ENCODE peak calls at places on chromosomes 11 and 22, in ten cellular contexts. Z is adipocyte, W is lower lobe of right lung, G is AG04449, D is left ventricle myocardium inferior, N is aorta, H is LNCaP clone FGC, X is fibroblast of pulmonary artery, O is suprapubic skin, A is uterus. M is an unnamed sample.
A peak's percentile ranks its signal among the peaks of the same experiment; 100 is the strongest.

GRCh38 chr11:102955624-102956023 is at the start of gene MMP13:
- DNase-seq in Z (no peak), W (no peak), G (no peak), D (no peak), N (no peak), H (peak; percentile 10), X (no peak), O (no peak), A (no peak), M (no peak)

GRCh38 chr11:43789700-43790443 is 90.8 kb upstream of the ALKBH3 start:
- DNase-seq in Z (peak; percentile 74), W (no peak), G (peak; percentile 40), D (no peak), N (no peak), H (no peak), X (peak; percentile 61), O (no peak), A (no peak), M (no peak)

GRCh38 chr22:24542641-24543040 is 12.3 kb downstream of the GUCD1 start:
- DNase-seq in Z (no peak), W (peak; percentile 66), G (no peak), D (peak; percentile 53), N (no peak), H (peak; percentile 62), X (no peak), O (no peak), A (no peak), M (no peak)

GRCh38 chr11:2914475-2915195 is 14.6 kb downstream of the PHLDA2 start:
- DNase-seq in Z (no peak), W (peak; percentile 79), G (no peak), D (peak; percentile 76), N (no peak), H (no peak), X (no peak), O (no peak), A (no peak), M (peak; percentile 54)

GRCh38 chr11:134561348-134561720 is 149.3 kb upstream of the B3GAT1 start:
- DNase-seq in Z (no peak), W (no peak), G (no peak), D (no peak), N (no peak), H (no peak), X (no peak), O (peak; percentile 44), A (no peak), M (no peak)

GRCh38 chr22:30943368-30943767 is 25.2 kb downstream of the MORC2 start:
- DNase-seq in Z (no peak), W (no peak), G (no peak), D (no peak), N (no peak), H (no peak), X (no peak), O (no peak), A (no peak), M (no peak)

GRCh38 chr11:117315285-117316196 is 515 bp downstream of the BACE1 start:
- DNase-seq in Z (peak; percentile 52), W (no peak), G (no peak), D (no peak), N (no peak), H (no peak), X (no peak), O (no peak), A (no peak), M (peak; percentile 73)

GRCh38 chr22:39311592-39312400 is 7.6 kb downstream of the RPL3 start:
- DNase-seq in Z (no peak), W (no peak), G (no peak), D (no peak), N (no peak), H (no peak), X (no peak), O (no peak), A (no peak), M (no peak)

GRCh38 chr22:44181912-44182590 is 1.3 kb downstream of the PARVG start:
- DNase-seq in Z (no peak), W (no peak), G (no peak), D (no peak), N (peak; percentile 51), H (no peak), X (no peak), O (no peak), A (no peak), M (peak; percentile 62)

GRCh38 chr11:22787565-22788162 is 41.9 kb downstream of the SVIP start:
- DNase-seq in Z (peak; percentile 79), W (no peak), G (peak; percentile 14), D (no peak), N (no peak), H (no peak), X (peak; percentile 78), O (no peak), A (no peak), M (no peak)

GRCh38 chr22:23882370-23882769 is 11.8 kb upstream of the MIF start:
- DNase-seq in Z (no peak), W (no peak), G (no peak), D (no peak), N (no peak), H (no peak), X (no peak), O (no peak), A (no peak), M (peak; percentile 70)

GRCh38 chr22:37675930-37676571 is 615 bp downstream of the LGALS1 start:
- DNase-seq in Z (peak; percentile 62), W (peak; percentile 53), G (no peak), D (peak; percentile 68), N (peak; percentile 66), H (no peak), X (peak; percentile 33), O (no peak), A (peak; percentile 69), M (no peak)

GRCh38 chr22:37669586-37669985 is 5.8 kb upstream of the LGALS1 start:
- DNase-seq in Z (peak; percentile 84), W (no peak), G (no peak), D (no peak), N (no peak), H (no peak), X (no peak), O (no peak), A (no peak), M (no peak)

GRCh38 chr22:37674248-37674647 is 1.2 kb upstream of the LGALS1 start:
- DNase-seq in Z (no peak), W (no peak), G (no peak), D (no peak), N (no peak), H (no peak), X (no peak), O (no peak), A (no peak), M (no peak)

GRCh38 chr22:37674951-37675929 is at the start of gene LGALS1:
- DNase-seq in Z (peak; percentile 99), W (peak; percentile 96), G (peak; percentile 85), D (peak; percentile 98), N (peak; percentile 98), H (no peak), X (peak; percentile 97), O (peak; percentile 99), A (peak; percentile 100), M (peak; percentile 99)

GRCh38 chr22:37672920-37673453 is 2.4 kb upstream of the LGALS1 start:
- DNase-seq in Z (no peak), W (no peak), G (no peak), D (no peak), N (no peak), H (no peak), X (no peak), O (no peak), A (no peak), M (no peak)
- H3K4me3 ChIP-seq in Z (no peak overlapping the region), W (no peak overlapping the region), G (no peak overlapping the region), D (no peak overlapping the region), N (no peak overlapping the region), H (no peak overlapping the region), X (no peak overlapping the region), O (no peak overlapping the region), A (no peak overlapping the region), M (no peak overlapping the region)

DNA sequence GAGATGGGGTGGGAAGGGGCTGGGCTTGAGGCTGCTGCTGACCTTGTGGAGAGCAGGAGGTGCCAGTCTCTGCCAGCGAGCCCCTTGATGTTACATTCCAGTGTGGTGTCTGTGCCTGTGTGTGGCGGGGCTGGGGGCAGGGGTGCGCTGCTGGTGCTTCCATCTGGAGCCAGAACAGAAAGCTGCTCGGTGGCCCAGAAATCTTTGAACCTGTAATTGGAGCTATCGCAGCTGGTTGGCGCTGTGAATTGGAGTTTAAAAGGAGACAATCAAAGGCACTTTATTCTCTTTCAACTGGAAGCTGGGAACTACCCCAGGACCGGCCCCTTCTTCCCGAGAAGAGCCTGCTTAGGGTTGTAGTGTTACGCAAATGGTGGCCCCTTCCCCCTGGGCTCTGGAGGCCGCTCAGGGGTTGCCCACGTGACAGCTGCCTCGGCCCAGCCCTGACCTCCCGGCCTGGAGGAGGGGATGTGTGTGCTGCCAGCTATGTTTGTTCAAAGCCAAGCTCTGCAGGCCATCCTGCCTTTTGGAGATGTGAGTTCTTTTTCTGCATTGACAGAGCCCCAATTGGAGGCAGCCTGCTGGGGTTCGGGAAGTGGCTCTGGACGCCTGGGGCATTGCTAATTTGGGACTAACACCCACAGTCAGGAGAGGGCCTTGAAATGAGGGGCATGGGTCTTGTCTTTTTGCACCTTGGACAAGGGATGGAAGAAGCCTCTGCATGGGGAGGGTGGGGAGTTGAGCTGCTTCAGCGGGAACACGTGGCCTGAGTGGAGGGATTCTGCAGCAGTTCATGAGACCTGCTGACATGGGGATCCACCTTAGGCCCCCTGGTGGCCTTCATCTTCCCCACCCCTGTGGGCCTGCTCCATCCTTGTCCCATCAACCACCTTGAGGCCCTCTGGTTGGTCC is 14.0 kb upstream of the ARSA start:
- DNase-seq in Z (peak; percentile 52), W (peak; percentile 57), G (no peak), D (no peak), N (no peak), H (no peak), X (peak; percentile 48), O (peak; percentile 69), A (peak; percentile 32), M (no peak)
- H3K4me3 ChIP-seq in Z (no peak overlapping the region), W (no peak overlapping the region), G (no peak overlapping the region), D (peak overlapping the region; percentile 26), N (no peak overlapping the region), H (no peak overlapping the region), X (no peak overlapping the region), O (no peak overlapping the region), A (no peak overlapping the region), M (no peak overlapping the region)

GRCh38 chr11:129324533-129325175 is 51.0 kb upstream of the BARX2 start:
- DNase-seq in Z (no peak), W (no peak), G (no peak), D (peak; percentile 33), N (no peak), H (peak; percentile 90), X (no peak), O (no peak), A (no peak), M (no peak)
- H3K4me3 ChIP-seq in Z (peak overlapping the region; percentile 77), W (peak overlapping the region; percentile 39), G (no peak overlapping the region), D (peak overlapping the region; percentile 38), N (no peak overlapping the region), H (no peak overlapping the region), X (no peak overlapping the region), O (peak overlapping the region; percentile 13), A (no peak overlapping the region), M (no peak overlapping the region)

DNA sequence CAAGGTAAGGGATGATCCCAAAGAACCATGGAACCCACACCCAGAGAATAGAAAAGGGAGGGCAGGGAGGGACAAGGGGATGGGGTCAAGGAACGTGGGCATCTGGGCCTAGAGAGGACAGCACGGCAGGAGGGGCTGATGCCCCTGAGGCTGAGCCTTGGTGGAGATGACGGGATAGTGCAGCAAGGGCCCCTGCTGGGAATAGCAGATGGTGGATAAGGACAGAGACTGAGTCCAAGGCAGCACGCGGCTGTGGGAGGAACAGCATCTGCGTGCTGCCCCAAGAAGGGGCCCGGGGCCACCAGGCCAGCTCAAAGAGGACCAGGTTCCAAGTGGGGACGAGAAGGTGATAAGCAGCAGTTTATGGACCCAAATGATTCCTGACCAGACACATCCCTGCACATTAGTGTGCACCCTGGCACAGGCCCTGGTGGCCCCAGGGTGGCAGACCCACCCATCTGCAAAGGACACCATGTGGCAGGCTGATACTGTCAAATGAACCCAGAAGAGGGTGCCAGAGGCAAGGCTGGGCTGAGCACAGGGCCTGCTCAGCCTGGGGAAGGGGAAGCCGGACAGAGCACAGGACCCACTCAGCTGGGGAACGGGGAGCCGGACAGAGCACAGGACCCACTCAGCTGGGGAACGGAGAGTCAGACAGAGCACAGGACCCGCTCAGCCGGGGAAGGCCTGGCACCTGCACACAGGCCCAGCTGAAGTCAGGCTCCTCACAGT is 12.8 kb upstream of the TESMIN start:
- DNase-seq in Z (no peak), W (no peak), G (no peak), D (no peak), N (no peak), H (no peak), X (no peak), O (no peak), A (no peak), M (no peak)
- H3K4me3 ChIP-seq in Z (no peak overlapping the region), W (no peak overlapping the region), G (no peak overlapping the region), D (no peak overlapping the region), N (no peak overlapping the region), H (no peak overlapping the region), X (no peak overlapping the region), O (no peak overlapping the region), A (no peak overlapping the region), M (no peak overlapping the region)

M was measured in kidney.